ENCODE peak calls at places on chromosomes 12 and 14, in nine cellular contexts. M is choroid plexus epithelial cell, R is ELR, F is psoas muscle, B is RWPE1, L is transverse colon, I is C1 segment of cervical spinal cord, H is NCI-H146, E is Calu3. C is an unnamed sample.

GRCh38 chr12:121537814-121538698 is 42.8 kb downstream of the KDM2B start:
- DNase-seq in M (no peak), R (peak; percentile 38), F (no peak), B (no peak), L (peak; percentile 20), I (no peak), H (peak; percentile 52), E (no peak), C (peak; percentile 41)

GRCh38 chr12:128661216-128661550 is 162.6 kb downstream of the SLC15A4 start:
- DNase-seq in M (no peak), R (no peak), F (no peak), B (no peak), L (no peak), I (no peak), H (peak; percentile 50), E (no peak), C (peak; percentile 18)

GRCh38 chr12:106901276-106901675 is 54.4 kb upstream of the TMEM263 start:
- DNase-seq in M (no peak), R (peak; percentile 21), F (no peak), B (no peak), L (no peak), I (no peak), H (no peak), E (no peak), C (no peak)

GRCh38 chr12:94498073-94498472 is 38.4 kb upstream of the CEP83 start:
- DNase-seq in M (no peak), R (no peak), F (no peak), B (no peak), L (no peak), I (no peak), H (no peak), E (no peak), C (no peak)

GRCh38 chr14:101628471-101628966 is 67.2 kb downstream of the DIO3 start:
- DNase-seq in M (peak; percentile 70), R (peak; percentile 72), F (peak; percentile 89), B (peak; percentile 79), L (peak; percentile 76), I (peak; percentile 42), H (peak; percentile 38), E (peak; percentile 83), C (peak; percentile 75)

GRCh38 chr12:71731439-71732356 is 23.0 kb upstream of the RAB21 start:
- DNase-seq in M (no peak), R (peak; percentile 98), F (no peak), B (no peak), L (no peak), I (no peak), H (peak; percentile 15), E (peak; percentile 46), C (no peak)

GRCh38 chr12:15599266-15600037 is 189.7 kb downstream of the EPS8 start:
- DNase-seq in M (peak; percentile 97), R (peak; percentile 5), F (no peak), B (peak; percentile 15), L (no peak), I (no peak), H (peak; percentile 11), E (peak; percentile 13), C (peak; percentile 7)

GRCh38 chr14:104389326-104390220 is 190.0 kb upstream of the C14orf180 start:
- DNase-seq in M (no peak), R (no peak), F (peak; percentile 42), B (no peak), L (no peak), I (no peak), H (no peak), E (no peak), C (no peak)

GRCh38 chr14:105023791-105024480 is 3.1 kb upstream of the CDCA4 start:
- DNase-seq in M (peak; percentile 85), R (peak; percentile 97), F (no peak), B (peak; percentile 57), L (no peak), I (no peak), H (no peak), E (no peak), C (no peak)

GRCh38 chr12:31950492-31950891 is 8.7 kb upstream of the RESF1 start:
- DNase-seq in M (no peak), R (no peak), F (no peak), B (no peak), L (no peak), I (no peak), H (no peak), E (no peak), C (no peak)

GRCh38 chr14:100011568-100012325 is 53.5 kb upstream of the EVL start:
- DNase-seq in M (no peak), R (no peak), F (no peak), B (no peak), L (no peak), I (no peak), H (no peak), E (no peak), C (no peak)

GRCh38 chr14:76904740-76905569 is 78.7 kb downstream of the LRRC74A start:
- DNase-seq in M (peak; percentile 97), R (peak; percentile 99), F (peak; percentile 82), B (peak; percentile 96), L (peak; percentile 61), I (peak; percentile 26), H (peak; percentile 81), E (no peak), C (peak; percentile 86)

GRCh38 chr12:66636771-66637170 is 42.1 kb downstream of the GRIP1 start:
- DNase-seq in M (peak; percentile 42), R (no peak), F (peak; percentile 68), B (no peak), L (no peak), I (peak; percentile 70), H (no peak), E (no peak), C (no peak)

GRCh38 chr12:8950702-8951478 is 1.4 kb upstream of the M6PR start:
- DNase-seq in M (no peak), R (no peak), F (no peak), B (no peak), L (no peak), I (no peak), H (no peak), E (no peak), C (no peak)

GRCh38 chr12:89542912-89543592 is 17.2 kb upstream of the POC1B start:
- DNase-seq in M (peak; percentile 93), R (peak; percentile 84), F (peak; percentile 62), B (peak; percentile 68), L (peak; percentile 77), I (no peak), H (peak; percentile 70), E (peak; percentile 84), C (peak; percentile 61)

GRCh38 chr14:71651228-71651627 is 281.0 kb upstream of the RGS6 start:
- DNase-seq in M (peak; percentile 96), R (peak; percentile 82), F (no peak), B (no peak), L (no peak), I (no peak), H (no peak), E (peak; percentile 5), C (no peak)

GRCh38 chr12:112353389-112353788 is 28.8 kb downstream of the HECTD4 start:
- DNase-seq in M (no peak), R (peak; percentile 62), F (no peak), B (peak; percentile 21), L (no peak), I (no peak), H (no peak), E (no peak), C (no peak)

GRCh38 chr14:23559010-23559920 is 3.2 kb downstream of the THTPA start:
- DNase-seq in M (peak; percentile 73), R (peak; percentile 69), F (peak; percentile 81), B (peak; percentile 60), L (peak; percentile 39), I (no peak), H (peak; percentile 55), E (peak; percentile 71), C (peak; percentile 53)

GRCh38 chr12:130086777-130087176 is 75.5 kb upstream of the FZD10 start:
- DNase-seq in M (no peak), R (no peak), F (no peak), B (no peak), L (no peak), I (no peak), H (no peak), E (no peak), C (no peak)

GRCh38 chr12:51635371-51635770 is 44.3 kb downstream of the SCN8A start:
- DNase-seq in M (no peak), R (peak; percentile 68), F (no peak), B (peak; percentile 5), L (no peak), I (no peak), H (no peak), E (no peak), C (no peak)

GRCh38 chr12:88255224-88255623 is 113.1 kb downstream of the TMTC3 start:
- DNase-seq in M (no peak), R (no peak), F (no peak), B (no peak), L (no peak), I (no peak), H (no peak), E (no peak), C (no peak)

GRCh38 chr12:7188557-7189397 is 709 bp upstream of the PEX5 start:
- DNase-seq in M (peak; percentile 76), R (peak; percentile 92), F (peak; percentile 79), B (peak; percentile 52), L (peak; percentile 83), I (peak; percentile 8), H (peak; percentile 85), E (peak; percentile 74), C (peak; percentile 70)

C was measured in NCI-H345.